ENCODE peak calls at places on chromosomes 11 and 22, in four cellular contexts. S is Calu3, K is HEK293T, J is germinal center. E is an unnamed sample.

GRCh38 chr11:65487467-65488272 is 11.2 kb upstream of the MALAT1 start:
- DNase-seq in K (peak), S (peak), J (peak), E (peak)

GRCh38 chr11:112345166-112345565 is 84.5 kb upstream of the PLET1 start:
- DNase-seq in K (no peak), J (no peak), S (no peak), E (no peak)

GRCh38 chr11:15940462-15941205 is 415.7 kb downstream of the SOX6 start:
- DNase-seq in S (no peak), K (no peak), J (no peak), E (no peak)

GRCh38 chr22:19807914-19808872 is 46.5 kb downstream of the GNB1L start:
- DNase-seq in K (no peak), J (no peak), S (no peak), E (no peak)

GRCh38 chr11:124179311-124179710 is 3.8 kb upstream of the OR10D3 start:
- DNase-seq in K (no peak), J (no peak), S (no peak), E (no peak)

GRCh38 chr11:71321433-71322191 is 69.2 kb upstream of the SHANK2 start:
- DNase-seq in J (no peak), K (no peak), S (no peak), E (no peak)

GRCh38 chr11:118142809-118143208 is 9.8 kb downstream of the SCN4B start:
- DNase-seq in S (no peak), K (no peak), J (no peak), E (no peak)

GRCh38 chr11:19301336-19301735 is 60.6 kb upstream of the E2F8 start:
- DNase-seq in K (no peak), S (no peak), J (no peak), E (no peak)

GRCh38 chr11:45885921-45886721 is 670 bp downstream of the MAPK8IP1 start:
- DNase-seq in J (no peak), S (no peak), K (no peak), E (peak)

GRCh38 chr11:130434521-130435223 is 6.3 kb upstream of the ADAMTS8 start:
- DNase-seq in S (peak), K (peak), J (peak), E (peak)

GRCh38 chr22:50505776-50506610 is 1.5 kb downstream of the LMF2 start:
- DNase-seq in S (no peak), J (no peak), K (no peak), E (no peak)

GRCh38 chr11:91624021-91624420 is 600.6 kb upstream of the FAT3 start:
- DNase-seq in J (no peak), K (no peak), S (no peak), E (no peak)

GRCh38 chr11:122724520-122724919 is 69.0 kb downstream of the UBASH3B start:
- DNase-seq in K (no peak), S (no peak), J (no peak), E (no peak)

GRCh38 chr22:44520695-44521094 is 22.7 kb upstream of the RTL6 start:
- DNase-seq in S (no peak), K (no peak), J (no peak), E (no peak)

GRCh38 chr11:71255323-71255722 is 2.9 kb upstream of the SHANK2 start:
- DNase-seq in S (no peak), K (no peak), J (no peak), E (no peak)

GRCh38 chr11:8604078-8604723 is 10.2 kb upstream of the STK33 start:
- DNase-seq in J (peak), K (peak), S (peak), E (peak)

GRCh38 chr11:518463-519202 is 11.6 kb upstream of the RNH1 start:
- DNase-seq in S (peak), J (peak), K (peak), E (peak)

GRCh38 chr22:36765943-36766450 is 9.9 kb downstream of the IFT27 start:
- DNase-seq in J (no peak), S (no peak), K (no peak), E (no peak)

GRCh38 chr11:118587952-118588351 is 15.7 kb downstream of the ARCN1 start:
- DNase-seq in K (no peak), J (no peak), S (no peak), E (no peak)